ENCODE peak calls at places on chromosome 1, in eight cellular contexts. One of them, this sample, is unnamed.

GRCh38 chr1:10677508-10678364 is 118.7 kb downstream of the CASZ1 start:
- DNase-seq in heart left ventricle: peak
- DNase-seq in body of pancreas: peak
- DNase-seq in NCI-H774: no peak
- DNase-seq in activated naive CD4-positive, alpha-beta T cell: no peak
- DNase-seq in head of caudate nucleus: no peak
- DNase-seq in activated CD4-positive, alpha-beta T cell treated with anti-CD3 and anti-CD28 coated beads, Interleukin-2, amount 50 U/mL, for 4 hours: no peak
- DNase-seq in nephron progenitor cell: no peak
- DNase-seq in this sample: no peak

GRCh38 chr1:223521150-223521549 is 127.9 kb downstream of the CCDC185 start:
- DNase-seq in heart left ventricle: no peak
- DNase-seq in body of pancreas: no peak
- DNase-seq in NCI-H774: no peak
- DNase-seq in activated naive CD4-positive, alpha-beta T cell: no peak
- DNase-seq in head of caudate nucleus: no peak
- DNase-seq in activated CD4-positive, alpha-beta T cell treated with anti-CD3 and anti-CD28 coated beads, Interleukin-2, amount 50 U/mL, for 4 hours: no peak
- DNase-seq in nephron progenitor cell: no peak
- DNase-seq in this sample: no peak

GRCh38 chr1:81551942-81552341 is 248.8 kb upstream of the ADGRL2 start:
- DNase-seq in heart left ventricle: no peak
- DNase-seq in body of pancreas: no peak
- DNase-seq in NCI-H774: no peak
- DNase-seq in activated naive CD4-positive, alpha-beta T cell: no peak
- DNase-seq in head of caudate nucleus: no peak
- DNase-seq in activated CD4-positive, alpha-beta T cell treated with anti-CD3 and anti-CD28 coated beads, Interleukin-2, amount 50 U/mL, for 4 hours: no peak
- DNase-seq in nephron progenitor cell: no peak
- DNase-seq in this sample: no peak

GRCh38 chr1:175373786-175374623 is 181.4 kb upstream of the KIAA0040 start:
- DNase-seq in heart left ventricle: no peak
- DNase-seq in body of pancreas: peak
- DNase-seq in NCI-H774: no peak
- DNase-seq in activated naive CD4-positive, alpha-beta T cell: no peak
- DNase-seq in head of caudate nucleus: no peak
- DNase-seq in activated CD4-positive, alpha-beta T cell treated with anti-CD3 and anti-CD28 coated beads, Interleukin-2, amount 50 U/mL, for 4 hours: no peak
- DNase-seq in nephron progenitor cell: peak
- DNase-seq in this sample: no peak

GRCh38 chr1:109252893-109253802 is 3.8 kb downstream of the CELSR2 start:
- DNase-seq in heart left ventricle: peak
- DNase-seq in body of pancreas: peak
- DNase-seq in NCI-H774: no peak
- DNase-seq in activated naive CD4-positive, alpha-beta T cell: no peak
- DNase-seq in head of caudate nucleus: peak
- DNase-seq in activated CD4-positive, alpha-beta T cell treated with anti-CD3 and anti-CD28 coated beads, Interleukin-2, amount 50 U/mL, for 4 hours: no peak
- DNase-seq in nephron progenitor cell: peak
- DNase-seq in this sample: no peak

GRCh38 chr1:26538480-26539412 is 9.2 kb downstream of the RPS6KA1 start:
- DNase-seq in heart left ventricle: peak
- DNase-seq in body of pancreas: peak
- DNase-seq in NCI-H774: no peak
- DNase-seq in activated naive CD4-positive, alpha-beta T cell: no peak
- DNase-seq in head of caudate nucleus: no peak
- DNase-seq in activated CD4-positive, alpha-beta T cell treated with anti-CD3 and anti-CD28 coated beads, Interleukin-2, amount 50 U/mL, for 4 hours: peak
- DNase-seq in nephron progenitor cell: peak
- DNase-seq in this sample: no peak

GRCh38 chr1:202010042-202011015 is at the start of gene ELF3:
- DNase-seq in heart left ventricle: no peak
- DNase-seq in body of pancreas: peak
- DNase-seq in NCI-H774: peak
- DNase-seq in activated naive CD4-positive, alpha-beta T cell: no peak
- DNase-seq in head of caudate nucleus: no peak
- DNase-seq in activated CD4-positive, alpha-beta T cell treated with anti-CD3 and anti-CD28 coated beads, Interleukin-2, amount 50 U/mL, for 4 hours: no peak
- DNase-seq in nephron progenitor cell: peak
- DNase-seq in this sample: no peak

GRCh38 chr1:161816201-161816600 is 50.1 kb downstream of the ATF6 start:
- DNase-seq in heart left ventricle: no peak
- DNase-seq in body of pancreas: no peak
- DNase-seq in NCI-H774: no peak
- DNase-seq in activated naive CD4-positive, alpha-beta T cell: no peak
- DNase-seq in head of caudate nucleus: no peak
- DNase-seq in activated CD4-positive, alpha-beta T cell treated with anti-CD3 and anti-CD28 coated beads, Interleukin-2, amount 50 U/mL, for 4 hours: no peak
- DNase-seq in nephron progenitor cell: no peak
- DNase-seq in this sample: no peak

GRCh38 chr1:204927673-204928641 is 57.3 kb downstream of the NFASC start:
- DNase-seq in heart left ventricle: no peak
- DNase-seq in body of pancreas: no peak
- DNase-seq in NCI-H774: no peak
- DNase-seq in activated naive CD4-positive, alpha-beta T cell: no peak
- DNase-seq in head of caudate nucleus: no peak
- DNase-seq in activated CD4-positive, alpha-beta T cell treated with anti-CD3 and anti-CD28 coated beads, Interleukin-2, amount 50 U/mL, for 4 hours: no peak
- DNase-seq in nephron progenitor cell: no peak
- DNase-seq in this sample: no peak

GRCh38 chr1:4422496-4423289 is 231.7 kb upstream of the AJAP1 start:
- DNase-seq in heart left ventricle: no peak
- DNase-seq in body of pancreas: no peak
- DNase-seq in NCI-H774: no peak
- DNase-seq in activated naive CD4-positive, alpha-beta T cell: no peak
- DNase-seq in head of caudate nucleus: no peak
- DNase-seq in activated CD4-positive, alpha-beta T cell treated with anti-CD3 and anti-CD28 coated beads, Interleukin-2, amount 50 U/mL, for 4 hours: no peak
- DNase-seq in nephron progenitor cell: no peak
- DNase-seq in this sample: no peak

GRCh38 chr1:99820546-99820945 is 29.6 kb upstream of the AGL start:
- DNase-seq in heart left ventricle: no peak
- DNase-seq in body of pancreas: no peak
- DNase-seq in NCI-H774: no peak
- DNase-seq in activated naive CD4-positive, alpha-beta T cell: no peak
- DNase-seq in head of caudate nucleus: no peak
- DNase-seq in activated CD4-positive, alpha-beta T cell treated with anti-CD3 and anti-CD28 coated beads, Interleukin-2, amount 50 U/mL, for 4 hours: no peak
- DNase-seq in nephron progenitor cell: no peak
- DNase-seq in this sample: no peak

GRCh38 chr1:35764283-35764682 is 5.5 kb downstream of the CLSPN start:
- DNase-seq in heart left ventricle: no peak
- DNase-seq in body of pancreas: no peak
- DNase-seq in NCI-H774: no peak
- DNase-seq in activated naive CD4-positive, alpha-beta T cell: no peak
- DNase-seq in head of caudate nucleus: no peak
- DNase-seq in activated CD4-positive, alpha-beta T cell treated with anti-CD3 and anti-CD28 coated beads, Interleukin-2, amount 50 U/mL, for 4 hours: no peak
- DNase-seq in nephron progenitor cell: no peak
- DNase-seq in this sample: no peak

GRCh38 chr1:248807067-248807737 is 18.5 kb downstream of the SH3BP5L start:
- DNase-seq in heart left ventricle: peak
- DNase-seq in body of pancreas: peak
- DNase-seq in NCI-H774: peak
- DNase-seq in activated naive CD4-positive, alpha-beta T cell: peak
- DNase-seq in head of caudate nucleus: peak
- DNase-seq in activated CD4-positive, alpha-beta T cell treated with anti-CD3 and anti-CD28 coated beads, Interleukin-2, amount 50 U/mL, for 4 hours: peak
- DNase-seq in nephron progenitor cell: peak
- DNase-seq in this sample: peak

GRCh38 chr1:234186037-234186688 is 187.1 kb upstream of the COA6 start:
- DNase-seq in heart left ventricle: no peak
- DNase-seq in body of pancreas: peak
- DNase-seq in NCI-H774: no peak
- DNase-seq in activated naive CD4-positive, alpha-beta T cell: no peak
- DNase-seq in head of caudate nucleus: peak
- DNase-seq in activated CD4-positive, alpha-beta T cell treated with anti-CD3 and anti-CD28 coated beads, Interleukin-2, amount 50 U/mL, for 4 hours: no peak
- DNase-seq in nephron progenitor cell: no peak
- DNase-seq in this sample: no peak

GRCh38 chr1:35807614-35808375 is at the start of gene AGO4:
- DNase-seq in heart left ventricle: peak
- DNase-seq in body of pancreas: peak
- DNase-seq in NCI-H774: peak
- DNase-seq in activated naive CD4-positive, alpha-beta T cell: peak
- DNase-seq in head of caudate nucleus: peak
- DNase-seq in activated CD4-positive, alpha-beta T cell treated with anti-CD3 and anti-CD28 coated beads, Interleukin-2, amount 50 U/mL, for 4 hours: peak
- DNase-seq in nephron progenitor cell: peak
- DNase-seq in this sample: no peak

GRCh38 chr1:59393211-59394180 is 96.6 kb downstream of the FGGY start:
- DNase-seq in heart left ventricle: peak
- DNase-seq in body of pancreas: peak
- DNase-seq in NCI-H774: peak
- DNase-seq in activated naive CD4-positive, alpha-beta T cell: no peak
- DNase-seq in head of caudate nucleus: peak
- DNase-seq in activated CD4-positive, alpha-beta T cell treated with anti-CD3 and anti-CD28 coated beads, Interleukin-2, amount 50 U/mL, for 4 hours: no peak
- DNase-seq in nephron progenitor cell: peak
- DNase-seq in this sample: no peak

GRCh38 chr1:246012271-246012854 is 494.7 kb downstream of the SMYD3 start:
- DNase-seq in heart left ventricle: no peak
- DNase-seq in body of pancreas: no peak
- DNase-seq in NCI-H774: peak
- DNase-seq in activated naive CD4-positive, alpha-beta T cell: no peak
- DNase-seq in head of caudate nucleus: no peak
- DNase-seq in activated CD4-positive, alpha-beta T cell treated with anti-CD3 and anti-CD28 coated beads, Interleukin-2, amount 50 U/mL, for 4 hours: no peak
- DNase-seq in nephron progenitor cell: no peak
- DNase-seq in this sample: no peak

This sample was measured in activated naive CD8-positive, alpha-beta T cell treated with anti-CD3 and anti-CD28 coated beads, Interleukin-2, amount 50 U/mL, for 16 hours.